ENCODE peak calls at places on chromosomes 7 and 10, in seven cellular contexts. One of them, this sample, is unnamed.
A peak's percentile ranks its signal among the peaks of the same experiment; 100 is the strongest.

GRCh38 chr10:8444630-8445029 is 390.1 kb downstream of the GATA3 start:
- DNase-seq in body of pancreas: no peak
- DNase-seq in IMR-90: no peak
- DNase-seq in activated CD4-positive, alpha-beta T cell treated with anti-CD3 and anti-CD28 coated beads, Interleukin-2, amount 50 U/mL, for 1 hour: peak; percentile 30
- DNase-seq in A549: no peak
- DNase-seq in AML-193: no peak
- DNase-seq in NCI-H1105: no peak
- DNase-seq in this sample: no peak

GRCh38 chr7:135328053-135328452 is 94.4 kb downstream of the STRA8 start:
- DNase-seq in activated CD4-positive, alpha-beta T cell treated with anti-CD3 and anti-CD28 coated beads, Interleukin-2, amount 50 U/mL, for 1 hour: no peak
- DNase-seq in AML-193: no peak
- DNase-seq in IMR-90: no peak
- DNase-seq in NCI-H1105: no peak
- DNase-seq in A549: no peak
- DNase-seq in body of pancreas: no peak
- DNase-seq in this sample: no peak

GRCh38 chr10:88090568-88091214 is 227.3 kb downstream of the PTEN start:
- DNase-seq in NCI-H1105: no peak
- DNase-seq in A549: no peak
- DNase-seq in IMR-90: no peak
- DNase-seq in activated CD4-positive, alpha-beta T cell treated with anti-CD3 and anti-CD28 coated beads, Interleukin-2, amount 50 U/mL, for 1 hour: no peak
- DNase-seq in AML-193: peak; percentile 35
- DNase-seq in body of pancreas: no peak
- DNase-seq in this sample: no peak

GRCh38 chr10:113576853-113577252 is 24.0 kb downstream of the HABP2 start:
- DNase-seq in IMR-90: peak; percentile 12
- DNase-seq in A549: no peak
- DNase-seq in NCI-H1105: no peak
- DNase-seq in body of pancreas: no peak
- DNase-seq in AML-193: no peak
- DNase-seq in activated CD4-positive, alpha-beta T cell treated with anti-CD3 and anti-CD28 coated beads, Interleukin-2, amount 50 U/mL, for 1 hour: no peak
- DNase-seq in this sample: no peak

GRCh38 chr10:10421071-10421470 is 596.6 kb upstream of the CELF2 start:
- DNase-seq in IMR-90: no peak
- DNase-seq in body of pancreas: no peak
- DNase-seq in A549: no peak
- DNase-seq in activated CD4-positive, alpha-beta T cell treated with anti-CD3 and anti-CD28 coated beads, Interleukin-2, amount 50 U/mL, for 1 hour: no peak
- DNase-seq in NCI-H1105: no peak
- DNase-seq in AML-193: no peak
- DNase-seq in this sample: no peak

GRCh38 chr7:30450123-30450982 is 28.2 kb downstream of the NOD1 start:
- DNase-seq in A549: no peak
- DNase-seq in NCI-H1105: no peak
- DNase-seq in body of pancreas: no peak
- DNase-seq in AML-193: no peak
- DNase-seq in IMR-90: no peak
- DNase-seq in activated CD4-positive, alpha-beta T cell treated with anti-CD3 and anti-CD28 coated beads, Interleukin-2, amount 50 U/mL, for 1 hour: no peak
- DNase-seq in this sample: peak; percentile 43

GRCh38 chr7:149197675-149198074 is 2.3 kb downstream of the ZNF282 start:
- DNase-seq in NCI-H1105: no peak
- DNase-seq in A549: no peak
- DNase-seq in activated CD4-positive, alpha-beta T cell treated with anti-CD3 and anti-CD28 coated beads, Interleukin-2, amount 50 U/mL, for 1 hour: no peak
- DNase-seq in body of pancreas: no peak
- DNase-seq in AML-193: no peak
- DNase-seq in IMR-90: no peak
- DNase-seq in this sample: no peak

GRCh38 chr7:522071-522937 is 2.7 kb upstream of the PDGFA start:
- DNase-seq in activated CD4-positive, alpha-beta T cell treated with anti-CD3 and anti-CD28 coated beads, Interleukin-2, amount 50 U/mL, for 1 hour: no peak
- DNase-seq in AML-193: no peak
- DNase-seq in body of pancreas: peak; percentile 83
- DNase-seq in NCI-H1105: peak; percentile 39
- DNase-seq in A549: no peak
- DNase-seq in IMR-90: peak; percentile 32
- DNase-seq in this sample: peak; percentile 24

GRCh38 chr7:10855583-10855982 is 118.1 kb upstream of the PHF14 start:
- DNase-seq in NCI-H1105: no peak
- DNase-seq in A549: no peak
- DNase-seq in activated CD4-positive, alpha-beta T cell treated with anti-CD3 and anti-CD28 coated beads, Interleukin-2, amount 50 U/mL, for 1 hour: no peak
- DNase-seq in AML-193: no peak
- DNase-seq in IMR-90: no peak
- DNase-seq in body of pancreas: no peak
- DNase-seq in this sample: no peak

GRCh38 chr10:88730864-88731263 is 24.8 kb downstream of the LIPK start:
- DNase-seq in AML-193: no peak
- DNase-seq in activated CD4-positive, alpha-beta T cell treated with anti-CD3 and anti-CD28 coated beads, Interleukin-2, amount 50 U/mL, for 1 hour: no peak
- DNase-seq in IMR-90: no peak
- DNase-seq in body of pancreas: no peak
- DNase-seq in NCI-H1105: no peak
- DNase-seq in A549: no peak
- DNase-seq in this sample: no peak

GRCh38 chr10:112269266-112269665 is 13.9 kb upstream of the TECTB start:
- DNase-seq in activated CD4-positive, alpha-beta T cell treated with anti-CD3 and anti-CD28 coated beads, Interleukin-2, amount 50 U/mL, for 1 hour: no peak
- DNase-seq in NCI-H1105: no peak
- DNase-seq in body of pancreas: no peak
- DNase-seq in IMR-90: peak; percentile 69
- DNase-seq in AML-193: no peak
- DNase-seq in A549: no peak
- DNase-seq in this sample: no peak

GRCh38 chr7:84117304-84117703 is 77.3 kb downstream of the SEMA3A start:
- DNase-seq in IMR-90: no peak
- DNase-seq in body of pancreas: no peak
- DNase-seq in AML-193: no peak
- DNase-seq in A549: no peak
- DNase-seq in NCI-H1105: no peak
- DNase-seq in activated CD4-positive, alpha-beta T cell treated with anti-CD3 and anti-CD28 coated beads, Interleukin-2, amount 50 U/mL, for 1 hour: no peak
- DNase-seq in this sample: no peak

GRCh38 chr7:140541513-140542192 is 62.3 kb upstream of the MKRN1 start:
- DNase-seq in NCI-H1105: peak; percentile 86
- DNase-seq in A549: peak; percentile 91
- DNase-seq in IMR-90: peak; percentile 96
- DNase-seq in body of pancreas: peak; percentile 42
- DNase-seq in activated CD4-positive, alpha-beta T cell treated with anti-CD3 and anti-CD28 coated beads, Interleukin-2, amount 50 U/mL, for 1 hour: no peak
- DNase-seq in AML-193: no peak
- DNase-seq in this sample: peak; percentile 70

GRCh38 chr10:79385392-79385795 is 38.1 kb downstream of the PPIF start:
- DNase-seq in AML-193: no peak
- DNase-seq in NCI-H1105: no peak
- DNase-seq in IMR-90: no peak
- DNase-seq in A549: no peak
- DNase-seq in body of pancreas: no peak
- DNase-seq in activated CD4-positive, alpha-beta T cell treated with anti-CD3 and anti-CD28 coated beads, Interleukin-2, amount 50 U/mL, for 1 hour: no peak
- DNase-seq in this sample: no peak

GRCh38 chr10:119477444-119477843 is 65.1 kb downstream of the RGS10 start:
- DNase-seq in body of pancreas: no peak
- DNase-seq in AML-193: no peak
- DNase-seq in activated CD4-positive, alpha-beta T cell treated with anti-CD3 and anti-CD28 coated beads, Interleukin-2, amount 50 U/mL, for 1 hour: no peak
- DNase-seq in A549: no peak
- DNase-seq in NCI-H1105: no peak
- DNase-seq in IMR-90: no peak
- DNase-seq in this sample: no peak

GRCh38 chr10:11876805-11877395 is 53.7 kb downstream of the PROSER2 start:
- DNase-seq in body of pancreas: no peak
- DNase-seq in A549: no peak
- DNase-seq in AML-193: no peak
- DNase-seq in NCI-H1105: no peak
- DNase-seq in IMR-90: no peak
- DNase-seq in activated CD4-positive, alpha-beta T cell treated with anti-CD3 and anti-CD28 coated beads, Interleukin-2, amount 50 U/mL, for 1 hour: no peak
- DNase-seq in this sample: no peak

GRCh38 chr10:68301790-68302502 is 29.9 kb upstream of the HNRNPH3 start:
- DNase-seq in body of pancreas: no peak
- DNase-seq in AML-193: peak; percentile 48
- DNase-seq in IMR-90: peak; percentile 75
- DNase-seq in NCI-H1105: no peak
- DNase-seq in A549: peak; percentile 72
- DNase-seq in activated CD4-positive, alpha-beta T cell treated with anti-CD3 and anti-CD28 coated beads, Interleukin-2, amount 50 U/mL, for 1 hour: no peak
- DNase-seq in this sample: no peak

GRCh38 chr7:149330914-149331567 is 69.0 kb downstream of the ZNF783 start:
- DNase-seq in A549: peak; percentile 19
- DNase-seq in IMR-90: no peak
- DNase-seq in body of pancreas: no peak
- DNase-seq in activated CD4-positive, alpha-beta T cell treated with anti-CD3 and anti-CD28 coated beads, Interleukin-2, amount 50 U/mL, for 1 hour: no peak
- DNase-seq in AML-193: no peak
- DNase-seq in NCI-H1105: no peak
- DNase-seq in this sample: no peak

GRCh38 chr10:59181668-59182067 is 5.2 kb downstream of the PHYHIPL start:
- DNase-seq in IMR-90: peak; percentile 43
- DNase-seq in A549: peak; percentile 83
- DNase-seq in body of pancreas: peak; percentile 27
- DNase-seq in NCI-H1105: no peak
- DNase-seq in activated CD4-positive, alpha-beta T cell treated with anti-CD3 and anti-CD28 coated beads, Interleukin-2, amount 50 U/mL, for 1 hour: no peak
- DNase-seq in AML-193: peak; percentile 7
- DNase-seq in this sample: no peak

GRCh38 chr10:24929904-24930303 is 22.5 kb downstream of the PRTFDC1 start:
- DNase-seq in AML-193: no peak
- DNase-seq in body of pancreas: no peak
- DNase-seq in IMR-90: no peak
- DNase-seq in NCI-H1105: no peak
- DNase-seq in activated CD4-positive, alpha-beta T cell treated with anti-CD3 and anti-CD28 coated beads, Interleukin-2, amount 50 U/mL, for 1 hour: no peak
- DNase-seq in A549: no peak
- DNase-seq in this sample: no peak

GRCh38 chr7:2661602-2662272 is 26.3 kb upstream of the AMZ1 start:
- DNase-seq in body of pancreas: no peak
- DNase-seq in NCI-H1105: no peak
- DNase-seq in IMR-90: no peak
- DNase-seq in AML-193: no peak
- DNase-seq in activated CD4-positive, alpha-beta T cell treated with anti-CD3 and anti-CD28 coated beads, Interleukin-2, amount 50 U/mL, for 1 hour: no peak
- DNase-seq in A549: no peak
- DNase-seq in this sample: no peak

GRCh38 chr10:78700413-78700812 is 368.4 kb upstream of the ZMIZ1 start:
- DNase-seq in A549: peak; percentile 5
- DNase-seq in IMR-90: peak; percentile 38
- DNase-seq in NCI-H1105: no peak
- DNase-seq in activated CD4-positive, alpha-beta T cell treated with anti-CD3 and anti-CD28 coated beads, Interleukin-2, amount 50 U/mL, for 1 hour: no peak
- DNase-seq in AML-193: no peak
- DNase-seq in body of pancreas: peak; percentile 43
- DNase-seq in this sample: peak; percentile 67

GRCh38 chr10:18418579-18419210 is 232.7 kb downstream of the NSUN6 start:
- DNase-seq in activated CD4-positive, alpha-beta T cell treated with anti-CD3 and anti-CD28 coated beads, Interleukin-2, amount 50 U/mL, for 1 hour: no peak
- DNase-seq in AML-193: peak; percentile 5
- DNase-seq in IMR-90: peak; percentile 82
- DNase-seq in body of pancreas: no peak
- DNase-seq in A549: no peak
- DNase-seq in NCI-H1105: no peak
- DNase-seq in this sample: no peak

GRCh38 chr7:17989546-17989945 is 38.1 kb downstream of the PRPS1L1 start:
- DNase-seq in activated CD4-positive, alpha-beta T cell treated with anti-CD3 and anti-CD28 coated beads, Interleukin-2, amount 50 U/mL, for 1 hour: no peak
- DNase-seq in NCI-H1105: no peak
- DNase-seq in body of pancreas: no peak
- DNase-seq in A549: no peak
- DNase-seq in AML-193: no peak
- DNase-seq in IMR-90: peak; percentile 31
- DNase-seq in this sample: no peak

GRCh38 chr7:22586101-22586805 is 86.3 kb upstream of the STEAP1B start:
- DNase-seq in IMR-90: no peak
- DNase-seq in body of pancreas: no peak
- DNase-seq in AML-193: no peak
- DNase-seq in A549: no peak
- DNase-seq in activated CD4-positive, alpha-beta T cell treated with anti-CD3 and anti-CD28 coated beads, Interleukin-2, amount 50 U/mL, for 1 hour: no peak
- DNase-seq in NCI-H1105: no peak
- DNase-seq in this sample: no peak

GRCh38 chr7:80960228-80960627 is 41.4 kb upstream of the SEMA3C start:
- DNase-seq in AML-193: no peak
- DNase-seq in activated CD4-positive, alpha-beta T cell treated with anti-CD3 and anti-CD28 coated beads, Interleukin-2, amount 50 U/mL, for 1 hour: no peak
- DNase-seq in A549: no peak
- DNase-seq in NCI-H1105: no peak
- DNase-seq in body of pancreas: no peak
- DNase-seq in IMR-90: no peak
- DNase-seq in this sample: no peak

GRCh38 chr10:97684866-97685394 is 2.1 kb downstream of the AVPI1 start:
- DNase-seq in body of pancreas: no peak
- DNase-seq in A549: no peak
- DNase-seq in AML-193: no peak
- DNase-seq in NCI-H1105: no peak
- DNase-seq in activated CD4-positive, alpha-beta T cell treated with anti-CD3 and anti-CD28 coated beads, Interleukin-2, amount 50 U/mL, for 1 hour: no peak
- DNase-seq in IMR-90: peak; percentile 51
- DNase-seq in this sample: no peak

GRCh38 chr10:13346280-13346819 is 1.7 kb downstream of the SEPHS1 start:
- DNase-seq in IMR-90: peak; percentile 71
- DNase-seq in A549: no peak
- DNase-seq in activated CD4-positive, alpha-beta T cell treated with anti-CD3 and anti-CD28 coated beads, Interleukin-2, amount 50 U/mL, for 1 hour: no peak
- DNase-seq in body of pancreas: no peak
- DNase-seq in NCI-H1105: no peak
- DNase-seq in AML-193: no peak
- DNase-seq in this sample: peak; percentile 24

GRCh38 chr10:11653758-11654471 is 42.5 kb upstream of the USP6NL start:
- DNase-seq in NCI-H1105: no peak
- DNase-seq in AML-193: no peak
- DNase-seq in A549: no peak
- DNase-seq in body of pancreas: no peak
- DNase-seq in activated CD4-positive, alpha-beta T cell treated with anti-CD3 and anti-CD28 coated beads, Interleukin-2, amount 50 U/mL, for 1 hour: no peak
- DNase-seq in IMR-90: no peak
- DNase-seq in this sample: no peak

GRCh38 chr7:141198191-141198958 is 124.5 kb downstream of the TMEM178B start:
- DNase-seq in body of pancreas: no peak
- DNase-seq in IMR-90: no peak
- DNase-seq in NCI-H1105: no peak
- DNase-seq in activated CD4-positive, alpha-beta T cell treated with anti-CD3 and anti-CD28 coated beads, Interleukin-2, amount 50 U/mL, for 1 hour: no peak
- DNase-seq in A549: no peak
- DNase-seq in AML-193: no peak
- DNase-seq in this sample: peak; percentile 15

GRCh38 chr7:116328161-116328560 is 117.8 kb downstream of the TES start:
- DNase-seq in activated CD4-positive, alpha-beta T cell treated with anti-CD3 and anti-CD28 coated beads, Interleukin-2, amount 50 U/mL, for 1 hour: no peak
- DNase-seq in body of pancreas: no peak
- DNase-seq in NCI-H1105: no peak
- DNase-seq in AML-193: no peak
- DNase-seq in IMR-90: no peak
- DNase-seq in A549: no peak
- DNase-seq in this sample: no peak

GRCh38 chr10:44885710-44886109 is 25.4 kb upstream of the TMEM72 start:
- DNase-seq in NCI-H1105: no peak
- DNase-seq in AML-193: no peak
- DNase-seq in IMR-90: no peak
- DNase-seq in body of pancreas: no peak
- DNase-seq in activated CD4-positive, alpha-beta T cell treated with anti-CD3 and anti-CD28 coated beads, Interleukin-2, amount 50 U/mL, for 1 hour: no peak
- DNase-seq in A549: no peak
- DNase-seq in this sample: no peak

This sample was measured in thyroid gland.